ENCODE peak calls at places on chromosomes 1 and 21, in ten cellular contexts. W, K, X, E, G, I, T, N, L and V are unnamed samples.
A peak's percentile ranks its signal among the peaks of the same experiment; 100 is the strongest.

GRCh38 chr1:92759361-92759760 is 25.5 kb downstream of the EVI5 start:
- DNase-seq in W (no peak), K (no peak), X (no peak), E (no peak), G (no peak), I (no peak), T (no peak), N (no peak), L (no peak), V (no peak)

GRCh38 chr21:25573409-25574206 is 33.7 kb downstream of the MRPL39 start:
- DNase-seq in W (no peak), K (peak; percentile 49), X (no peak), E (no peak), G (no peak), I (no peak), T (peak; percentile 19), N (no peak), L (no peak), V (no peak)

GRCh38 chr21:42769820-42770716 is 109.3 kb downstream of the WDR4 start:
- DNase-seq in W (no peak), K (no peak), X (no peak), E (no peak), G (no peak), I (no peak), T (no peak), N (no peak), L (no peak), V (no peak)

GRCh38 chr1:212415107-212415841 is 588 bp upstream of the PACC1 start:
- DNase-seq in W (no peak), K (no peak), X (no peak), E (no peak), G (no peak), I (no peak), T (no peak), N (no peak), L (no peak), V (no peak)

GRCh38 chr1:163877016-163877415 is 555.3 kb downstream of the NUF2 start:
- DNase-seq in W (no peak), K (no peak), X (no peak), E (no peak), G (no peak), I (no peak), T (no peak), N (no peak), L (no peak), V (no peak)

GRCh38 chr1:185936641-185937040 is 202.4 kb downstream of the HMCN1 start:
- DNase-seq in W (no peak), K (no peak), X (no peak), E (no peak), G (no peak), I (no peak), T (no peak), N (no peak), L (peak; percentile 91), V (peak; percentile 75)

GRCh38 chr1:29105822-29106221 is 17.9 kb downstream of the TMEM200B start:
- DNase-seq in W (no peak), K (no peak), X (no peak), E (no peak), G (no peak), I (no peak), T (no peak), N (no peak), L (no peak), V (no peak)

GRCh38 chr1:154755858-154756730 is 114.0 kb downstream of the KCNN3 start:
- DNase-seq in W (no peak), K (no peak), X (no peak), E (no peak), G (no peak), I (no peak), T (no peak), N (no peak), L (no peak), V (no peak)

GRCh38 chr1:168134132-168135041 is 2.3 kb downstream of the GPR161 start:
- DNase-seq in W (no peak), K (no peak), X (no peak), E (no peak), G (no peak), I (no peak), T (no peak), N (no peak), L (no peak), V (no peak)

GRCh38 chr1:235906436-235906835 is 39.7 kb upstream of the LYST start:
- DNase-seq in W (no peak), K (no peak), X (no peak), E (no peak), G (no peak), I (no peak), T (no peak), N (no peak), L (no peak), V (no peak)

GRCh38 chr1:156705918-156706646 is 699 bp upstream of the CRABP2 start:
- DNase-seq in W (peak; percentile 34), K (peak; percentile 90), X (peak; percentile 60), E (peak; percentile 85), G (peak; percentile 57), I (peak; percentile 62), T (peak; percentile 87), N (no peak), L (peak; percentile 94), V (peak; percentile 55)

GRCh38 chr1:3904006-3904842 is 4.2 kb upstream of the C1orf174 start:
- DNase-seq in W (no peak), K (no peak), X (no peak), E (no peak), G (no peak), I (no peak), T (no peak), N (peak; percentile 63), L (no peak), V (no peak)

GRCh38 chr1:53643881-53644390 is 95.0 kb downstream of the GLIS1 start:
- DNase-seq in W (no peak), K (no peak), X (no peak), E (no peak), G (no peak), I (no peak), T (no peak), N (peak; percentile 50), L (no peak), V (no peak)

GRCh38 chr1:18305182-18305795 is 175.4 kb upstream of the KLHDC7A start:
- DNase-seq in W (no peak), K (no peak), X (no peak), E (no peak), G (no peak), I (no peak), T (no peak), N (no peak), L (no peak), V (no peak)

GRCh38 chr1:22289251-22289995 is 146.5 kb upstream of the WNT4 start:
- DNase-seq in W (no peak), K (peak; percentile 52), X (no peak), E (no peak), G (no peak), I (no peak), T (no peak), N (no peak), L (no peak), V (no peak)

GRCh38 chr1:92990828-92991227 is 29.6 kb upstream of the DIPK1A start:
- DNase-seq in W (no peak), K (no peak), X (no peak), E (no peak), G (no peak), I (no peak), T (no peak), N (no peak), L (peak; percentile 74), V (no peak)